ENCODE peak calls at places on chromosome 2, in seven cellular contexts. One of them, this sample, is unnamed.

GRCh38 chr2:27446057-27446456 is 3.9 kb downstream of the KRTCAP3 start:
- DNase-seq in frontal cortex: no peak
- DNase-seq in T-helper 2 cell: no peak
- DNase-seq in RPMI7951: no peak
- DNase-seq in activated T-cell treated with anti-CD3 and anti-CD28 coated beads, Interleukin-2, amount 50 U/mL, for 24 hours: no peak
- DNase-seq in M059J: no peak
- DNase-seq in DMS 273 treated with DMSO at 0.1 percent for 48 hours: no peak
- DNase-seq in this sample: no peak

GRCh38 chr2:28901841-28902240 is 7.4 kb downstream of the WDR43 start:
- DNase-seq in DMS 273 treated with DMSO at 0.1 percent for 48 hours: no peak
- DNase-seq in T-helper 2 cell: no peak
- DNase-seq in M059J: no peak
- DNase-seq in RPMI7951: no peak
- DNase-seq in frontal cortex: no peak
- DNase-seq in activated T-cell treated with anti-CD3 and anti-CD28 coated beads, Interleukin-2, amount 50 U/mL, for 24 hours: no peak
- DNase-seq in this sample: no peak

GRCh38 chr2:16617282-16618266 is 48.1 kb downstream of the CYRIA start:
- DNase-seq in frontal cortex: no peak
- DNase-seq in activated T-cell treated with anti-CD3 and anti-CD28 coated beads, Interleukin-2, amount 50 U/mL, for 24 hours: no peak
- DNase-seq in RPMI7951: no peak
- DNase-seq in T-helper 2 cell: no peak
- DNase-seq in DMS 273 treated with DMSO at 0.1 percent for 48 hours: no peak
- DNase-seq in M059J: no peak
- DNase-seq in this sample: no peak

GRCh38 chr2:210399440-210400041 is 77.0 kb downstream of the LANCL1 start:
- DNase-seq in M059J: peak; percentile 1
- DNase-seq in frontal cortex: no peak
- DNase-seq in RPMI7951: no peak
- DNase-seq in DMS 273 treated with DMSO at 0.1 percent for 48 hours: no peak
- DNase-seq in activated T-cell treated with anti-CD3 and anti-CD28 coated beads, Interleukin-2, amount 50 U/mL, for 24 hours: no peak
- DNase-seq in T-helper 2 cell: no peak
- DNase-seq in this sample: no peak

GRCh38 chr2:240983996-240984498 is 14.4 kb upstream of the SNED1 start:
- DNase-seq in activated T-cell treated with anti-CD3 and anti-CD28 coated beads, Interleukin-2, amount 50 U/mL, for 24 hours: no peak
- DNase-seq in DMS 273 treated with DMSO at 0.1 percent for 48 hours: no peak
- DNase-seq in frontal cortex: no peak
- DNase-seq in M059J: no peak
- DNase-seq in RPMI7951: no peak
- DNase-seq in T-helper 2 cell: no peak
- DNase-seq in this sample: no peak

GRCh38 chr2:98607104-98607503 is 1.2 kb downstream of the COA5 start:
- DNase-seq in T-helper 2 cell: no peak
- DNase-seq in M059J: no peak
- DNase-seq in RPMI7951: no peak
- DNase-seq in activated T-cell treated with anti-CD3 and anti-CD28 coated beads, Interleukin-2, amount 50 U/mL, for 24 hours: no peak
- DNase-seq in DMS 273 treated with DMSO at 0.1 percent for 48 hours: no peak
- DNase-seq in frontal cortex: no peak
- DNase-seq in this sample: no peak

GRCh38 chr2:223494987-223495386 is 107.2 kb downstream of the SCG2 start:
- DNase-seq in DMS 273 treated with DMSO at 0.1 percent for 48 hours: no peak
- DNase-seq in T-helper 2 cell: no peak
- DNase-seq in frontal cortex: no peak
- DNase-seq in M059J: no peak
- DNase-seq in activated T-cell treated with anti-CD3 and anti-CD28 coated beads, Interleukin-2, amount 50 U/mL, for 24 hours: no peak
- DNase-seq in RPMI7951: no peak
- DNase-seq in this sample: no peak

GRCh38 chr2:179751184-179751809 is 110.1 kb downstream of the ZNF385B start:
- DNase-seq in DMS 273 treated with DMSO at 0.1 percent for 48 hours: no peak
- DNase-seq in activated T-cell treated with anti-CD3 and anti-CD28 coated beads, Interleukin-2, amount 50 U/mL, for 24 hours: no peak
- DNase-seq in frontal cortex: peak; percentile 18
- DNase-seq in T-helper 2 cell: no peak
- DNase-seq in RPMI7951: peak; percentile 23
- DNase-seq in M059J: peak; percentile 5
- DNase-seq in this sample: no peak

GRCh38 chr2:27212626-27213471 is 781 bp upstream of the SLC5A6 start:
- DNase-seq in DMS 273 treated with DMSO at 0.1 percent for 48 hours: peak; percentile 36
- DNase-seq in T-helper 2 cell: peak; percentile 55
- DNase-seq in RPMI7951: peak; percentile 14
- DNase-seq in activated T-cell treated with anti-CD3 and anti-CD28 coated beads, Interleukin-2, amount 50 U/mL, for 24 hours: no peak
- DNase-seq in frontal cortex: no peak
- DNase-seq in M059J: peak; percentile 51
- DNase-seq in this sample: no peak

GRCh38 chr2:223100061-223100511 is 48.1 kb downstream of the KCNE4 start:
- DNase-seq in RPMI7951: peak; percentile 91
- DNase-seq in frontal cortex: no peak
- DNase-seq in activated T-cell treated with anti-CD3 and anti-CD28 coated beads, Interleukin-2, amount 50 U/mL, for 24 hours: no peak
- DNase-seq in DMS 273 treated with DMSO at 0.1 percent for 48 hours: no peak
- DNase-seq in M059J: peak; percentile 84
- DNase-seq in T-helper 2 cell: no peak
- DNase-seq in this sample: no peak

GRCh38 chr2:28413896-28414290 is 21.2 kb downstream of the FOSL2 start:
- DNase-seq in RPMI7951: no peak
- DNase-seq in frontal cortex: no peak
- DNase-seq in T-helper 2 cell: no peak
- DNase-seq in M059J: no peak
- DNase-seq in activated T-cell treated with anti-CD3 and anti-CD28 coated beads, Interleukin-2, amount 50 U/mL, for 24 hours: no peak
- DNase-seq in DMS 273 treated with DMSO at 0.1 percent for 48 hours: no peak
- DNase-seq in this sample: no peak

GRCh38 chr2:231671617-231672350 is 36.5 kb upstream of the PTMA start:
- DNase-seq in RPMI7951: no peak
- DNase-seq in M059J: no peak
- DNase-seq in activated T-cell treated with anti-CD3 and anti-CD28 coated beads, Interleukin-2, amount 50 U/mL, for 24 hours: no peak
- DNase-seq in DMS 273 treated with DMSO at 0.1 percent for 48 hours: no peak
- DNase-seq in frontal cortex: no peak
- DNase-seq in T-helper 2 cell: no peak
- DNase-seq in this sample: no peak

GRCh38 chr2:286774-287392 is 1.0 kb downstream of the ALKAL2 start:
- DNase-seq in activated T-cell treated with anti-CD3 and anti-CD28 coated beads, Interleukin-2, amount 50 U/mL, for 24 hours: no peak
- DNase-seq in frontal cortex: no peak
- DNase-seq in DMS 273 treated with DMSO at 0.1 percent for 48 hours: no peak
- DNase-seq in T-helper 2 cell: no peak
- DNase-seq in RPMI7951: no peak
- DNase-seq in M059J: no peak
- DNase-seq in this sample: no peak

GRCh38 chr2:128377071-128377910 is 58.6 kb upstream of the HS6ST1 start:
- DNase-seq in M059J: no peak
- DNase-seq in RPMI7951: no peak
- DNase-seq in DMS 273 treated with DMSO at 0.1 percent for 48 hours: no peak
- DNase-seq in frontal cortex: no peak
- DNase-seq in activated T-cell treated with anti-CD3 and anti-CD28 coated beads, Interleukin-2, amount 50 U/mL, for 24 hours: no peak
- DNase-seq in T-helper 2 cell: no peak
- DNase-seq in this sample: no peak

GRCh38 chr2:36438454-36438977 is 82.9 kb downstream of the CRIM1 start:
- DNase-seq in RPMI7951: peak; percentile 99
- DNase-seq in frontal cortex: no peak
- DNase-seq in M059J: peak; percentile 97
- DNase-seq in T-helper 2 cell: no peak
- DNase-seq in DMS 273 treated with DMSO at 0.1 percent for 48 hours: no peak
- DNase-seq in activated T-cell treated with anti-CD3 and anti-CD28 coated beads, Interleukin-2, amount 50 U/mL, for 24 hours: no peak
- DNase-seq in this sample: peak; percentile 38

GRCh38 chr2:136527560-136527959 is 237.8 kb upstream of the THSD7B start:
- DNase-seq in M059J: peak; percentile 8
- DNase-seq in frontal cortex: no peak
- DNase-seq in activated T-cell treated with anti-CD3 and anti-CD28 coated beads, Interleukin-2, amount 50 U/mL, for 24 hours: no peak
- DNase-seq in DMS 273 treated with DMSO at 0.1 percent for 48 hours: no peak
- DNase-seq in T-helper 2 cell: no peak
- DNase-seq in RPMI7951: peak; percentile 3
- DNase-seq in this sample: no peak

GRCh38 chr2:10135296-10136089 is 13.0 kb downstream of the RRM2 start:
- DNase-seq in activated T-cell treated with anti-CD3 and anti-CD28 coated beads, Interleukin-2, amount 50 U/mL, for 24 hours: no peak
- DNase-seq in RPMI7951: peak; percentile 78
- DNase-seq in DMS 273 treated with DMSO at 0.1 percent for 48 hours: no peak
- DNase-seq in frontal cortex: no peak
- DNase-seq in T-helper 2 cell: no peak
- DNase-seq in M059J: peak; percentile 74
- DNase-seq in this sample: no peak

GRCh38 chr2:171482308-171482707 is 40.0 kb upstream of the CYBRD1 start:
- DNase-seq in T-helper 2 cell: no peak
- DNase-seq in activated T-cell treated with anti-CD3 and anti-CD28 coated beads, Interleukin-2, amount 50 U/mL, for 24 hours: no peak
- DNase-seq in M059J: no peak
- DNase-seq in frontal cortex: no peak
- DNase-seq in DMS 273 treated with DMSO at 0.1 percent for 48 hours: no peak
- DNase-seq in RPMI7951: no peak
- DNase-seq in this sample: no peak

GRCh38 chr2:145038041-145038525 is 518.2 kb upstream of the ZEB2 start:
- DNase-seq in T-helper 2 cell: no peak
- DNase-seq in activated T-cell treated with anti-CD3 and anti-CD28 coated beads, Interleukin-2, amount 50 U/mL, for 24 hours: no peak
- DNase-seq in RPMI7951: peak; percentile 80
- DNase-seq in frontal cortex: no peak
- DNase-seq in DMS 273 treated with DMSO at 0.1 percent for 48 hours: no peak
- DNase-seq in M059J: no peak
- DNase-seq in this sample: no peak

GRCh38 chr2:51510298-51510697 is 478.4 kb upstream of the NRXN1 start:
- DNase-seq in frontal cortex: no peak
- DNase-seq in RPMI7951: no peak
- DNase-seq in DMS 273 treated with DMSO at 0.1 percent for 48 hours: no peak
- DNase-seq in activated T-cell treated with anti-CD3 and anti-CD28 coated beads, Interleukin-2, amount 50 U/mL, for 24 hours: no peak
- DNase-seq in M059J: no peak
- DNase-seq in T-helper 2 cell: no peak
- DNase-seq in this sample: no peak

GRCh38 chr2:100606740-100607343 is 44.0 kb downstream of the PDCL3 start:
- DNase-seq in frontal cortex: peak; percentile 64
- DNase-seq in M059J: peak; percentile 24
- DNase-seq in RPMI7951: peak; percentile 56
- DNase-seq in T-helper 2 cell: no peak
- DNase-seq in activated T-cell treated with anti-CD3 and anti-CD28 coated beads, Interleukin-2, amount 50 U/mL, for 24 hours: peak; percentile 42
- DNase-seq in DMS 273 treated with DMSO at 0.1 percent for 48 hours: no peak
- DNase-seq in this sample: peak; percentile 48

GRCh38 chr2:237434916-237435315 is 21.0 kb upstream of the COL6A3 start:
- DNase-seq in M059J: peak; percentile 90
- DNase-seq in activated T-cell treated with anti-CD3 and anti-CD28 coated beads, Interleukin-2, amount 50 U/mL, for 24 hours: peak; percentile 85
- DNase-seq in T-helper 2 cell: peak; percentile 47
- DNase-seq in frontal cortex: no peak
- DNase-seq in DMS 273 treated with DMSO at 0.1 percent for 48 hours: no peak
- DNase-seq in RPMI7951: peak; percentile 92
- DNase-seq in this sample: no peak

GRCh38 chr2:54090521-54091117 is 24.8 kb upstream of the ACYP2 start:
- DNase-seq in T-helper 2 cell: no peak
- DNase-seq in DMS 273 treated with DMSO at 0.1 percent for 48 hours: no peak
- DNase-seq in frontal cortex: no peak
- DNase-seq in M059J: no peak
- DNase-seq in activated T-cell treated with anti-CD3 and anti-CD28 coated beads, Interleukin-2, amount 50 U/mL, for 24 hours: no peak
- DNase-seq in RPMI7951: no peak
- DNase-seq in this sample: no peak

GRCh38 chr2:226813148-226813701 is 13.6 kb upstream of the IRS1 start:
- DNase-seq in RPMI7951: no peak
- DNase-seq in DMS 273 treated with DMSO at 0.1 percent for 48 hours: no peak
- DNase-seq in frontal cortex: no peak
- DNase-seq in activated T-cell treated with anti-CD3 and anti-CD28 coated beads, Interleukin-2, amount 50 U/mL, for 24 hours: no peak
- DNase-seq in T-helper 2 cell: no peak
- DNase-seq in M059J: no peak
- DNase-seq in this sample: no peak

GRCh38 chr2:150781142-150781541 is 293.7 kb upstream of the RND3 start:
- DNase-seq in M059J: peak; percentile 47
- DNase-seq in frontal cortex: no peak
- DNase-seq in T-helper 2 cell: no peak
- DNase-seq in DMS 273 treated with DMSO at 0.1 percent for 48 hours: no peak
- DNase-seq in RPMI7951: peak; percentile 1
- DNase-seq in activated T-cell treated with anti-CD3 and anti-CD28 coated beads, Interleukin-2, amount 50 U/mL, for 24 hours: no peak
- DNase-seq in this sample: no peak

GRCh38 chr2:151363709-151364108 is 6.3 kb downstream of the TNFAIP6 start:
- DNase-seq in frontal cortex: peak; percentile 34
- DNase-seq in T-helper 2 cell: no peak
- DNase-seq in activated T-cell treated with anti-CD3 and anti-CD28 coated beads, Interleukin-2, amount 50 U/mL, for 24 hours: no peak
- DNase-seq in M059J: no peak
- DNase-seq in RPMI7951: no peak
- DNase-seq in DMS 273 treated with DMSO at 0.1 percent for 48 hours: no peak
- DNase-seq in this sample: no peak

GRCh38 chr2:200319587-200320337 is 13.3 kb downstream of the SPATS2L start:
- DNase-seq in T-helper 2 cell: no peak
- DNase-seq in DMS 273 treated with DMSO at 0.1 percent for 48 hours: no peak
- DNase-seq in frontal cortex: no peak
- DNase-seq in M059J: peak; percentile 65
- DNase-seq in activated T-cell treated with anti-CD3 and anti-CD28 coated beads, Interleukin-2, amount 50 U/mL, for 24 hours: no peak
- DNase-seq in RPMI7951: peak; percentile 39
- DNase-seq in this sample: no peak

GRCh38 chr2:164028764-164029534 is 293.1 kb upstream of the FIGN start:
- DNase-seq in RPMI7951: no peak
- DNase-seq in frontal cortex: no peak
- DNase-seq in T-helper 2 cell: no peak
- DNase-seq in M059J: peak; percentile 40
- DNase-seq in activated T-cell treated with anti-CD3 and anti-CD28 coated beads, Interleukin-2, amount 50 U/mL, for 24 hours: no peak
- DNase-seq in DMS 273 treated with DMSO at 0.1 percent for 48 hours: no peak
- DNase-seq in this sample: no peak

GRCh38 chr2:16012626-16013501 is 72.5 kb downstream of the MYCN start:
- DNase-seq in M059J: no peak
- DNase-seq in DMS 273 treated with DMSO at 0.1 percent for 48 hours: peak; percentile 38
- DNase-seq in T-helper 2 cell: no peak
- DNase-seq in frontal cortex: no peak
- DNase-seq in activated T-cell treated with anti-CD3 and anti-CD28 coated beads, Interleukin-2, amount 50 U/mL, for 24 hours: no peak
- DNase-seq in RPMI7951: no peak
- DNase-seq in this sample: no peak

GRCh38 chr2:36975306-36975705 is 9.0 kb upstream of the STRN start:
- DNase-seq in DMS 273 treated with DMSO at 0.1 percent for 48 hours: no peak
- DNase-seq in T-helper 2 cell: no peak
- DNase-seq in RPMI7951: no peak
- DNase-seq in activated T-cell treated with anti-CD3 and anti-CD28 coated beads, Interleukin-2, amount 50 U/mL, for 24 hours: no peak
- DNase-seq in M059J: no peak
- DNase-seq in frontal cortex: no peak
- DNase-seq in this sample: no peak

GRCh38 chr2:64562148-64562784 is 38.1 kb downstream of the AFTPH start:
- DNase-seq in M059J: peak; percentile 27
- DNase-seq in DMS 273 treated with DMSO at 0.1 percent for 48 hours: no peak
- DNase-seq in RPMI7951: peak; percentile 13
- DNase-seq in T-helper 2 cell: no peak
- DNase-seq in frontal cortex: no peak
- DNase-seq in activated T-cell treated with anti-CD3 and anti-CD28 coated beads, Interleukin-2, amount 50 U/mL, for 24 hours: no peak
- DNase-seq in this sample: no peak

GRCh38 chr2:138867341-138867740 is 87.2 kb upstream of the NXPH2 start:
- DNase-seq in RPMI7951: no peak
- DNase-seq in M059J: no peak
- DNase-seq in T-helper 2 cell: no peak
- DNase-seq in frontal cortex: no peak
- DNase-seq in activated T-cell treated with anti-CD3 and anti-CD28 coated beads, Interleukin-2, amount 50 U/mL, for 24 hours: no peak
- DNase-seq in DMS 273 treated with DMSO at 0.1 percent for 48 hours: no peak
- DNase-seq in this sample: no peak

GRCh38 chr2:217858519-217859466 is 144.0 kb downstream of the TNS1 start:
- DNase-seq in DMS 273 treated with DMSO at 0.1 percent for 48 hours: no peak
- DNase-seq in T-helper 2 cell: no peak
- DNase-seq in RPMI7951: peak; percentile 66
- DNase-seq in M059J: peak; percentile 38
- DNase-seq in activated T-cell treated with anti-CD3 and anti-CD28 coated beads, Interleukin-2, amount 50 U/mL, for 24 hours: no peak
- DNase-seq in frontal cortex: peak; percentile 79
- DNase-seq in this sample: no peak

GRCh38 chr2:64015898-64016297 is 3.3 kb downstream of the VPS54 start:
- DNase-seq in RPMI7951: no peak
- DNase-seq in frontal cortex: no peak
- DNase-seq in activated T-cell treated with anti-CD3 and anti-CD28 coated beads, Interleukin-2, amount 50 U/mL, for 24 hours: no peak
- DNase-seq in T-helper 2 cell: no peak
- DNase-seq in M059J: no peak
- DNase-seq in DMS 273 treated with DMSO at 0.1 percent for 48 hours: no peak
- DNase-seq in this sample: no peak

GRCh38 chr2:221215487-221215886 is 356.6 kb downstream of the EPHA4 start:
- DNase-seq in T-helper 2 cell: no peak
- DNase-seq in M059J: no peak
- DNase-seq in DMS 273 treated with DMSO at 0.1 percent for 48 hours: no peak
- DNase-seq in activated T-cell treated with anti-CD3 and anti-CD28 coated beads, Interleukin-2, amount 50 U/mL, for 24 hours: no peak
- DNase-seq in frontal cortex: no peak
- DNase-seq in RPMI7951: no peak
- DNase-seq in this sample: no peak

GRCh38 chr2:10601866-10602566 is 87.8 kb downstream of the NOL10 start:
- DNase-seq in M059J: no peak
- DNase-seq in T-helper 2 cell: no peak
- DNase-seq in DMS 273 treated with DMSO at 0.1 percent for 48 hours: no peak
- DNase-seq in RPMI7951: no peak
- DNase-seq in frontal cortex: no peak
- DNase-seq in activated T-cell treated with anti-CD3 and anti-CD28 coated beads, Interleukin-2, amount 50 U/mL, for 24 hours: no peak
- DNase-seq in this sample: no peak

This sample was measured in 8988T.